ENCODE peak calls at places on chromosomes 11 and 22, in four cellular contexts. S is K562, R is HepG2, P is GM12878. X is an unnamed sample.

GRCh38 chr11:60950933-60951610 is 904 bp downstream of the SLC15A3 start:
- DNase-seq in S (no peak), R (no peak), P (no peak), X (no peak)

GRCh38 chr11:63536669-63537292 is at the start of gene PLAAT4:
- DNase-seq in S (no peak), R (peak; percentile 16), P (peak; percentile 45), X (no peak)

GRCh38 chr11:117309310-117309709 is 6.7 kb downstream of the BACE1 start:
- DNase-seq in S (no peak), R (no peak), P (no peak), X (no peak)

GRCh38 chr11:113274708-113275582 is 39.4 kb upstream of the TTC12 start:
- DNase-seq in S (no peak), R (no peak), P (no peak), X (peak; percentile 26)

GRCh38 chr22:41367680-41368542 is 13.8 kb upstream of the TEF start:
- DNase-seq in S (no peak), R (peak; percentile 39), P (no peak), X (no peak)

GRCh38 chr11:70240337-70240736 is 30.2 kb upstream of the PPFIA1 start:
- DNase-seq in S (no peak), R (no peak), P (no peak), X (no peak)

GRCh38 chr11:69822676-69823494 is 3.7 kb upstream of the FGF3 start:
- DNase-seq in S (no peak), R (no peak), P (no peak), X (no peak)

GRCh38 chr22:32649515-32650200 is 151.8 kb upstream of the TIMP3 start:
- DNase-seq in S (peak; percentile 11), R (no peak), P (no peak), X (no peak)

GRCh38 chr22:46829140-46829891 is 66.9 kb downstream of the TBC1D22A start:
- DNase-seq in S (no peak), R (no peak), P (no peak), X (no peak)

GRCh38 chr11:96014234-96014633 is 90.3 kb upstream of the MTMR2 start:
- DNase-seq in S (no peak), R (peak; percentile 97), P (peak; percentile 36), X (no peak)

GRCh38 chr22:17964647-17965046 is 59.7 kb downstream of the MICAL3 start:
- DNase-seq in S (no peak), R (no peak), P (peak; percentile 65), X (no peak)

GRCh38 chr11:120540744-120541143 is 29.2 kb downstream of the GRIK4 start:
- DNase-seq in S (no peak), R (peak; percentile 63), P (no peak), X (no peak)

GRCh38 chr22:27632451-27633295 is 168.9 kb downstream of the MN1 start:
- DNase-seq in S (no peak), R (no peak), P (no peak), X (peak; percentile 40)

GRCh38 chr11:11334607-11335006 is 18.4 kb downstream of the CSNK2A3 start:
- DNase-seq in S (no peak), R (no peak), P (no peak), X (no peak)

GRCh38 chr11:14015711-14016110 is 53.2 kb downstream of the SPON1 start:
- DNase-seq in S (no peak), R (peak; percentile 67), P (no peak), X (peak; percentile 15)

GRCh38 chr11:1175461-1176223 is 17.9 kb downstream of the MUC5AC start:
- DNase-seq in S (no peak), R (no peak), P (no peak), X (no peak)

GRCh38 chr22:44246615-44247326 is 66.0 kb downstream of the SHISAL1 start:
- DNase-seq in S (no peak), R (no peak), P (no peak), X (no peak)

GRCh38 chr22:38025514-38025913 is 31.7 kb upstream of the PICK1 start:
- DNase-seq in S (no peak), R (no peak), P (no peak), X (no peak)

GRCh38 chr22:27578937-27579617 is 222.5 kb downstream of the MN1 start:
- DNase-seq in S (no peak), R (no peak), P (no peak), X (no peak)

GRCh38 chr11:8291421-8292350 is 28.0 kb upstream of the LMO1 start:
- DNase-seq in S (no peak), R (no peak), P (no peak), X (no peak)

GRCh38 chr11:122159173-122159701 is 43.2 kb upstream of the BLID start:
- DNase-seq in S (no peak), R (no peak), P (no peak), X (no peak)

GRCh38 chr11:30775123-30775522 is 189.0 kb upstream of the MPPED2 start:
- DNase-seq in S (no peak), R (no peak), P (no peak), X (no peak)

GRCh38 chr11:59572091-59572490 is 43.5 kb downstream of the OSBP start:
- DNase-seq in S (no peak), R (no peak), P (no peak), X (no peak)

GRCh38 chr22:49202226-49202625 is 625.4 kb downstream of the BRD1 start:
- DNase-seq in S (no peak), R (no peak), P (no peak), X (no peak)

GRCh38 chr11:88183233-88183632 is 8.0 kb upstream of the RAB38 start:
- DNase-seq in S (no peak), R (no peak), P (no peak), X (no peak)

GRCh38 chr22:27100789-27101188 is 443.4 kb downstream of the MIAT start:
- DNase-seq in S (no peak), R (no peak), P (no peak), X (peak; percentile 29)

GRCh38 chr22:38318792-38319773 is 1.9 kb upstream of the CSNK1E start:
- DNase-seq in S (no peak), R (peak; percentile 30), P (no peak), X (no peak)

GRCh38 chr22:35045451-35045850 is 20.5 kb upstream of the ISX start:
- DNase-seq in S (no peak), R (no peak), P (no peak), X (no peak)

GRCh38 chr11:106986261-106986660 is 32.0 kb downstream of the GUCY1A2 start:
- DNase-seq in S (no peak), R (no peak), P (no peak), X (peak; percentile 11)
- TF ChIP-seq FOXM1 in S (no peak), R (no peak), P (no peak), X (no peak)

GRCh38 chr11:75851203-75851602 is 36.2 kb downstream of the UVRAG start:
- DNase-seq in S (no peak), R (no peak), P (no peak), X (no peak)
- TF ChIP-seq TARDBP in S (no peak), R (no peak), P (no peak), X (no peak)

DNA sequence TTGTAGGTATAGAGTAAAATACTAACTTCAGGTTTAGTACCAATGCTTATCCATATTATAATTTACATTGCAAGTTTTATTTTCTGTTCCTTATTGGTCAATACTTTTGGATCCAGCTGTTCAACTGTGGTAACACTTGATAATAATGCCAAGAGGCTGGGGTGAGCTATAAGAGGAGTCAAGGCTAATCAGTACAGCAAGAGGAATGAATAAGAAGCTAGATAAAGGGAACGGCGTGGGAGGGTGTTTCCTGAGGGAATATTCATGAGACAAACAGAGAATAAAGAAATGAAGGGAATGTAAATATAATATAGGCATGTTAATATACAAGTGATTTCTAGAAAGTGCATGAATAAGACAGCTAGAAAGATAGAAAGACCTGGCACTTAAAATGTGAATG is 4.1 kb downstream of the OR51B4 start:
- DNase-seq in S (no peak), R (no peak), P (no peak), X (no peak)
- TF ChIP-seq FOXM1 in S (peak; percentile 21), R (no peak), P (no peak), X (no peak)

DNA sequence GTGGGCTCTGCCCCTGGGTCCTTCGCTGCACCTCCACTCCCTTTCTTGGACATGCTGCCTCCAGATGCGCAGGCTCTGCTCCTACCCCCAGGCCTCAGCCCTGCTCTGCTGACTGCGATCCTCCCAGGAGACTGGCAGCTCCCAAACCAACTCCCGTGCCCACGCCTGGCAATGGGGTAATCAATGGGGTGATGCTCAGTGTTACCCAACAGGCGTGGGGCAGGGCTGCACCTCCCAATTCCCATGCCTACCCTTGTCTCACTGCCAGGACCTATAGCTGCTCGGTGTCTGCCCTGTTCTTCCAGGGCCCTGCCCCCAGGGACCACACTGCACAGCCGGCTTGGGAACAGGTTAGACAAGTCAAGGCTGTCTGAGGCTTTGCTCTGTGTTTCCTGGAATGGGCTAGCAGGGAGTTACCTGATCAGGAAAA is at the start of gene ALDH3B2:
- DNase-seq in S (no peak), R (no peak), P (no peak), X (no peak)
- TF ChIP-seq TARDBP in S (no peak), R (no peak), P (no peak), X (no peak)

GRCh38 chr11:45569776-45570175 is 95.6 kb downstream of the CHST1 start:
- DNase-seq in S (no peak), R (no peak), P (no peak), X (no peak)
- TF ChIP-seq FOXM1 in S (no peak), R (no peak), P (no peak), X (no peak)

DNA sequence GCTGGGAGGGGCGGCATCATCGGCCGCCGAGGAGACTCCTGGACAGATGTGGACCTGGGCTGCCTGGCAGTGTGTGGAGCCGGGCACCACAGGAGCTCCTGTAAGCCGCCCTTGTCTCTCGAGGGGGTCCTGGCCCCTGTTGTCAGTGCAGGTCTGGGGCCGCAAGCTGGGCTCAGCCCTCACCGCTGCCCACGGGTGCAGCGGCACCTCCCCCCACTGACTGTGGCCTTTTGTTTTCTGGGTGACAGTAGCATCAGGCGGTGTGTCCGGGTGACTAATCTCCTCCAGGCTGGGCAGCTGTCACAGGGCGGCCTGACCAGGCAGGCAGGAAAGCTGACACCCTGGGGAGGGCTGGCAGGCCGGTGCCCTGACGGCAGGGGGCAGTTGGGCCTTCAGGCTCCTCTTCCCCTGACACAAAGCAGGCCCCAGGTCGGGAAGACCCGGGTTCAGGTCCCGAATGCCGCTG is 16.2 kb downstream of the DGKZ start:
- DNase-seq in S (no peak), R (no peak), P (no peak), X (no peak)
- TF ChIP-seq TARDBP in S (no peak), R (no peak), P (no peak), X (no peak)

GRCh38 chr11:92342034-92342433 is 117.4 kb downstream of the FAT3 start:
- DNase-seq in S (no peak), R (no peak), P (no peak), X (no peak)

GRCh38 chr11:92347404-92347803 is 122.8 kb downstream of the FAT3 start:
- DNase-seq in S (no peak), R (no peak), P (no peak), X (no peak)

GRCh38 chr11:92340839-92341238 is 116.2 kb downstream of the FAT3 start:
- DNase-seq in S (peak; percentile 14), R (peak; percentile 6), P (no peak), X (peak; percentile 53)

GRCh38 chr11:92346220-92346619 is 121.6 kb downstream of the FAT3 start:
- DNase-seq in S (no peak), R (no peak), P (no peak), X (no peak)

GRCh38 chr11:92342886-92343285 is 118.3 kb downstream of the FAT3 start:
- DNase-seq in S (no peak), R (no peak), P (no peak), X (no peak)
- TF ChIP-seq FOXM1 in S (no peak), R (no peak), P (no peak), X (no peak)

GRCh38 chr11:46298699-46299424 is 21.4 kb downstream of the CREB3L1 start:
- DNase-seq in S (no peak), R (no peak), P (no peak), X (no peak)
- TF ChIP-seq TARDBP in S (no peak), R (no peak), P (no peak), X (no peak)

X was measured in HEK293T.